ENCODE peak calls at places on chromosomes 16 and 17, in nine cellular contexts. W, G, C, T, Z, L, E, N and R are unnamed samples.

GRCh38 chr17:58487589-58488427 is at the start of gene HSF5:
- DNase-seq in W (no peak), G (no peak), C (peak; percentile 80), T (no peak), Z (no peak), L (peak; percentile 6), E (no peak), N (no peak), R (no peak)

GRCh38 chr17:82985973-82986372 is 93.4 kb upstream of the METRNL start:
- DNase-seq in W (no peak), G (no peak), C (peak; percentile 70), T (no peak), Z (no peak), L (peak; percentile 4), E (no peak), N (no peak), R (peak; percentile 22)

GRCh38 chr16:49377196-49377755 is 3.7 kb downstream of the C16orf78 start:
- DNase-seq in W (no peak), G (no peak), C (no peak), T (no peak), Z (no peak), L (no peak), E (no peak), N (no peak), R (no peak)

GRCh38 chr16:3475604-3476375 is 19.5 kb downstream of the C16orf90 start:
- DNase-seq in W (no peak), G (no peak), C (no peak), T (no peak), Z (no peak), L (no peak), E (no peak), N (no peak), R (no peak)

GRCh38 chr17:43940630-43941029 is 1.6 kb downstream of the PPY start:
- DNase-seq in W (peak; percentile 16), G (no peak), C (peak; percentile 35), T (no peak), Z (no peak), L (peak; percentile 39), E (no peak), N (no peak), R (peak; percentile 55)

GRCh38 chr17:44760474-44761308 is 1.9 kb downstream of the ADAM11 start:
- DNase-seq in W (no peak), G (peak; percentile 29), C (no peak), T (no peak), Z (no peak), L (no peak), E (no peak), N (no peak), R (peak; percentile 71)

GRCh38 chr17:50045154-50045553 is 10.8 kb upstream of the ITGA3 start:
- DNase-seq in W (no peak), G (no peak), C (no peak), T (no peak), Z (no peak), L (no peak), E (no peak), N (no peak), R (peak; percentile 15)

GRCh38 chr17:77425791-77426641 is 285.2 kb downstream of the SEC14L1 start:
- DNase-seq in W (peak; percentile 72), G (no peak), C (peak; percentile 81), T (no peak), Z (no peak), L (peak; percentile 77), E (peak; percentile 67), N (no peak), R (no peak)

GRCh38 chr17:78174870-78175642 is 6.7 kb downstream of the SYNGR2 start:
- DNase-seq in W (no peak), G (peak; percentile 58), C (no peak), T (no peak), Z (no peak), L (no peak), E (no peak), N (no peak), R (peak; percentile 48)

GRCh38 chr17:61390479-61390791 is 9.2 kb upstream of the TBX2 start:
- DNase-seq in W (no peak), G (no peak), C (no peak), T (no peak), Z (no peak), L (no peak), E (no peak), N (no peak), R (no peak)

GRCh38 chr17:5978496-5978895 is 91.7 kb upstream of the WSCD1 start:
- DNase-seq in W (no peak), G (no peak), C (no peak), T (no peak), Z (no peak), L (no peak), E (no peak), N (no peak), R (no peak)

GRCh38 chr16:17275076-17275732 is 195.6 kb downstream of the XYLT1 start:
- DNase-seq in W (no peak), G (no peak), C (no peak), T (no peak), Z (no peak), L (no peak), E (no peak), N (no peak), R (no peak)

GRCh38 chr17:56913000-56913866 is 616 bp downstream of the TRIM25 start:
- DNase-seq in W (no peak), G (no peak), C (no peak), T (no peak), Z (no peak), L (peak; percentile 10), E (no peak), N (no peak), R (peak; percentile 85)

GRCh38 chr17:54900457-54901229 is at the start of gene TOM1L1:
- DNase-seq in W (peak; percentile 45), G (peak; percentile 49), C (peak; percentile 18), T (no peak), Z (peak; percentile 80), L (peak; percentile 55), E (peak; percentile 16), N (no peak), R (peak; percentile 97)

GRCh38 chr17:81125573-81126081 is 39.7 kb upstream of the PVALEF start:
- DNase-seq in W (no peak), G (peak; percentile 39), C (no peak), T (no peak), Z (no peak), L (no peak), E (no peak), N (no peak), R (peak; percentile 27)

GRCh38 chr16:49628148-49628547 is 227.8 kb downstream of the ZNF423 start:
- DNase-seq in W (no peak), G (no peak), C (no peak), T (no peak), Z (no peak), L (no peak), E (no peak), N (no peak), R (no peak)

GRCh38 chr16:21190599-21190998 is 20.8 kb downstream of the ZP2 start:
- DNase-seq in W (peak; percentile 67), G (no peak), C (no peak), T (no peak), Z (no peak), L (no peak), E (no peak), N (no peak), R (no peak)

GRCh38 chr16:68365167-68365817 is 54.5 kb downstream of the PRMT7 start:
- DNase-seq in W (no peak), G (no peak), C (no peak), T (no peak), Z (no peak), L (no peak), E (no peak), N (no peak), R (no peak)

GRCh38 chr16:80717611-80718010 is 86.8 kb downstream of the CDYL2 start:
- DNase-seq in W (no peak), G (no peak), C (no peak), T (no peak), Z (no peak), L (no peak), E (no peak), N (no peak), R (no peak)

GRCh38 chr17:8724451-8724850 is 20.2 kb downstream of the CCDC42 start:
- DNase-seq in W (no peak), G (no peak), C (no peak), T (no peak), Z (no peak), L (no peak), E (no peak), N (no peak), R (no peak)

GRCh38 chr16:2282262-2282661 is 14.3 kb upstream of the RNPS1 start:
- DNase-seq in W (no peak), G (no peak), C (no peak), T (no peak), Z (no peak), L (no peak), E (no peak), N (no peak), R (no peak)

GRCh38 chr17:77409282-77410161 is 268.8 kb downstream of the SEC14L1 start:
- DNase-seq in W (peak; percentile 77), G (no peak), C (no peak), T (no peak), Z (no peak), L (peak; percentile 75), E (no peak), N (no peak), R (no peak)

GRCh38 chr16:13866073-13866472 is 53.9 kb upstream of the ERCC4 start:
- DNase-seq in W (peak; percentile 92), G (no peak), C (peak; percentile 26), T (no peak), Z (no peak), L (peak; percentile 92), E (peak; percentile 43), N (peak; percentile 36), R (peak; percentile 83)

GRCh38 chr17:48626470-48627241 is 498 bp upstream of the HOXB9 start:
- DNase-seq in W (no peak), G (no peak), C (peak; percentile 49), T (no peak), Z (no peak), L (peak; percentile 29), E (no peak), N (no peak), R (peak; percentile 79)

GRCh38 chr17:82397449-82398335 is 20.5 kb upstream of the HEXD start:
- DNase-seq in W (no peak), G (no peak), C (no peak), T (no peak), Z (no peak), L (no peak), E (no peak), N (no peak), R (peak; percentile 30)

GRCh38 chr17:6843241-6843890 is 11.8 kb upstream of the TEKT1 start:
- DNase-seq in W (peak; percentile 75), G (no peak), C (no peak), T (no peak), Z (no peak), L (peak; percentile 76), E (no peak), N (peak; percentile 25), R (peak; percentile 40)

GRCh38 chr17:75785016-75785769 is 587 bp downstream of the UNK start:
- DNase-seq in W (peak; percentile 88), G (peak; percentile 92), C (no peak), T (peak; percentile 95), Z (peak; percentile 95), L (peak; percentile 95), E (peak; percentile 73), N (no peak), R (peak; percentile 97)

GRCh38 chr17:45221081-45221996 is at the start of gene FMNL1:
- DNase-seq in W (no peak), G (no peak), C (peak; percentile 74), T (no peak), Z (no peak), L (no peak), E (no peak), N (no peak), R (peak; percentile 65)

GRCh38 chr16:58829096-58829495 is 95.0 kb upstream of the GOT2 start:
- DNase-seq in W (no peak), G (no peak), C (no peak), T (no peak), Z (no peak), L (peak; percentile 3), E (no peak), N (no peak), R (no peak)

GRCh38 chr17:76707985-76708807 is 2.6 kb downstream of the MXRA7 start:
- DNase-seq in W (peak; percentile 62), G (no peak), C (no peak), T (peak; percentile 34), Z (no peak), L (no peak), E (no peak), N (no peak), R (no peak)

GRCh38 chr16:46974352-46974751 is 878 bp upstream of the DNAJA2 start:
- DNase-seq in W (peak; percentile 9), G (no peak), C (peak; percentile 28), T (no peak), Z (no peak), L (no peak), E (no peak), N (no peak), R (peak; percentile 13)